ENCODE peak calls at places on chromosomes 12 and 14, in seven cellular contexts. F is kidney tubule cell; S is T-helper 1 cell; L is activated CD4-positive, alpha-beta T cell treated with anti-CD3 and anti-CD28 coated beads, Interleukin-2, amount 50 U/mL, for 1 hour; I is HTR-8/SVneo; P is breast epithelium; H is effector memory CD8-positive, alpha-beta T cell. K is an unnamed sample.

GRCh38 chr14:51828017-51828797 is 32.2 kb upstream of the GNG2 start:
- DNase-seq in L (peak), I (peak), H (peak), F (peak), P (no peak), S (peak), K (no peak)

GRCh38 chr12:57213068-57213715 is 3.4 kb upstream of the NXPH4 start:
- DNase-seq in I (peak), P (peak), L (peak), F (peak), S (peak), H (peak), K (peak)

GRCh38 chr12:65313704-65314317 is 35.3 kb downstream of the MSRB3 start:
- DNase-seq in S (no peak), H (no peak), I (no peak), F (peak), L (no peak), P (no peak), K (peak)

GRCh38 chr12:49059385-49060232 is 985 bp downstream of the KMT2D start:
- DNase-seq in I (no peak), S (no peak), H (no peak), F (peak), L (peak), P (no peak), K (peak)

GRCh38 chr12:77325505-77325904 is 260.1 kb upstream of the E2F7 start:
- DNase-seq in P (peak), F (no peak), H (no peak), L (no peak), I (peak), S (no peak), K (no peak)

GRCh38 chr12:26612203-26612602 is 220.8 kb downstream of the ITPR2 start:
- DNase-seq in L (no peak), I (no peak), P (no peak), S (no peak), H (no peak), F (no peak), K (no peak)

GRCh38 chr12:106446429-106447092 is 89.0 kb downstream of the POLR3B start:
- DNase-seq in L (no peak), P (no peak), S (no peak), I (no peak), H (no peak), F (no peak), K (peak)

GRCh38 chr14:72941286-72941985 is 15.2 kb downstream of the DCAF4 start:
- DNase-seq in L (no peak), F (no peak), I (no peak), P (no peak), S (no peak), H (no peak), K (no peak)

GRCh38 chr14:36580856-36581831 is 1.3 kb downstream of the NKX2-8 start:
- DNase-seq in H (no peak), F (peak), L (no peak), S (no peak), I (peak), P (no peak), K (no peak)

GRCh38 chr12:12230275-12230674 is 36.6 kb downstream of the LRP6 start:
- DNase-seq in L (no peak), H (no peak), P (no peak), I (no peak), S (no peak), F (no peak), K (no peak)

GRCh38 chr14:31229638-31230229 is 22.1 kb upstream of the HECTD1 start:
- DNase-seq in F (peak), H (no peak), I (peak), L (no peak), S (no peak), P (no peak), K (no peak)

GRCh38 chr12:62434504-62435336 is 31.9 kb upstream of the MON2 start:
- DNase-seq in S (no peak), L (no peak), I (peak), F (peak), H (no peak), P (no peak), K (peak)

GRCh38 chr12:123634142-123634561 is 523 bp downstream of the GTF2H3 start:
- DNase-seq in F (peak), P (no peak), H (no peak), S (no peak), L (no peak), I (no peak), K (no peak)

GRCh38 chr12:125346361-125346760 is 281.1 kb downstream of the AACS start:
- DNase-seq in L (no peak), P (no peak), I (no peak), H (no peak), F (no peak), S (no peak), K (no peak)

GRCh38 chr12:41466762-41467270 is 278.7 kb downstream of the PDZRN4 start:
- DNase-seq in P (no peak), H (no peak), S (no peak), L (no peak), I (no peak), F (no peak), K (no peak)

GRCh38 chr12:64522316-64522715 is 70.4 kb downstream of the TBK1 start:
- DNase-seq in P (no peak), F (no peak), I (no peak), L (no peak), H (no peak), S (no peak), K (no peak)

GRCh38 chr12:86719381-86719780 is 463.2 kb upstream of the MGAT4C start:
- DNase-seq in S (no peak), H (no peak), I (no peak), P (no peak), F (peak), L (no peak), K (no peak)

GRCh38 chr14:71594828-71595227 is 337.4 kb upstream of the RGS6 start:
- DNase-seq in P (no peak), L (no peak), S (no peak), I (no peak), F (no peak), H (no peak), K (no peak)

GRCh38 chr12:57171668-57172067 is 24.2 kb upstream of the LRP1-AS start:
- DNase-seq in F (no peak), I (no peak), H (no peak), S (no peak), L (no peak), P (no peak), K (no peak)

GRCh38 chr12:71627438-71628002 is 36.1 kb downstream of the ZFC3H1 start:
- DNase-seq in F (no peak), I (no peak), S (no peak), L (no peak), H (no peak), P (no peak), K (no peak)

GRCh38 chr14:50339178-50339804 is 27.2 kb downstream of the DMAC2L start:
- DNase-seq in I (no peak), F (no peak), P (no peak), S (no peak), H (no peak), L (no peak), K (no peak)

GRCh38 chr12:132353811-132354210 is 24.4 kb upstream of the GALNT9 start:
- DNase-seq in S (no peak), L (no peak), F (no peak), I (no peak), P (no peak), H (no peak), K (no peak)

GRCh38 chr14:71139058-71139946 is 232.0 kb downstream of the PCNX1 start:
- DNase-seq in I (peak), S (peak), P (no peak), H (peak), L (peak), F (peak), K (peak)

GRCh38 chr14:24183014-24183481 is 5.6 kb downstream of the IPO4 start:
- DNase-seq in P (no peak), F (no peak), L (no peak), I (no peak), S (no peak), H (no peak), K (no peak)